ENCODE peak calls at places on chromosomes 4 and X, in five cellular contexts. Y is MM.1S, J is SK-N-SH, T is testis, E is IMR-90. B is an unnamed sample.

GRCh38 chr4:170011921-170012628 is 14.1 kb downstream of the MFAP3L start:
- DNase-seq in Y (no peak), J (no peak), E (no peak), T (no peak), B (no peak)

GRCh38 chrX:5458300-5458699 is 770.4 kb downstream of the NLGN4X start:
- DNase-seq in E (no peak), T (no peak), J (peak; percentile 2), Y (peak; percentile 13), B (peak; percentile 21)

GRCh38 chr4:168848977-168849687 is 160.9 kb downstream of the CBR4 start:
- DNase-seq in Y (no peak), E (peak; percentile 59), T (no peak), J (peak; percentile 20), B (no peak)

GRCh38 chr4:150305995-150306394 is 227.8 kb downstream of the DCLK2 start:
- DNase-seq in Y (no peak), J (no peak), E (peak; percentile 55), T (no peak), B (no peak)

GRCh38 chrX:109966246-109966645 is 36.7 kb upstream of the TMEM164 start:
- DNase-seq in Y (no peak), E (no peak), T (no peak), J (no peak), B (no peak)

GRCh38 chr4:104487105-104487504 is 7.6 kb downstream of the CXXC4 start:
- DNase-seq in T (peak; percentile 20), Y (peak; percentile 80), E (no peak), J (peak; percentile 4), B (no peak)

GRCh38 chr4:5051210-5051691 is at the start of gene STK32B:
- DNase-seq in J (peak; percentile 70), E (peak; percentile 82), Y (peak; percentile 55), T (peak; percentile 54), B (no peak)

GRCh38 chrX:24259544-24260240 is 54.2 kb downstream of the SUPT20HL2 start:
- DNase-seq in J (peak; percentile 49), T (peak; percentile 67), Y (peak; percentile 32), E (peak; percentile 80), B (peak; percentile 49)

GRCh38 chr4:113955411-113955810 is 24.0 kb downstream of the ARSJ start:
- DNase-seq in Y (no peak), T (no peak), E (no peak), J (no peak), B (no peak)

GRCh38 chr4:23290656-23291055 is 597.9 kb downstream of the GBA3 start:
- DNase-seq in E (no peak), Y (no peak), J (no peak), T (no peak), B (no peak)

GRCh38 chr4:80322716-80323115 is 12.8 kb upstream of the CFAP299 start:
- DNase-seq in Y (peak; percentile 29), E (peak; percentile 68), T (no peak), J (no peak), B (peak; percentile 8)

GRCh38 chrX:68941385-68941952 is 112.6 kb downstream of the EFNB1 start:
- DNase-seq in E (peak; percentile 15), Y (no peak), J (no peak), T (no peak), B (no peak)

GRCh38 chrX:40120838-40121580 is 23.3 kb upstream of the BCOR start:
- DNase-seq in E (no peak), Y (no peak), T (no peak), J (no peak), B (peak; percentile 37)

GRCh38 chr4:41448935-41449334 is 89.0 kb upstream of the LIMCH1 start:
- DNase-seq in E (no peak), Y (no peak), J (no peak), T (peak; percentile 50), B (no peak)

GRCh38 chrX:16851827-16852226 is 18.3 kb downstream of the RBBP7 start:
- DNase-seq in J (no peak), Y (no peak), E (no peak), T (no peak), B (no peak)

GRCh38 chr4:180669637-180670036 is 1573.6 kb upstream of the TENM3 start:
- DNase-seq in E (peak; percentile 44), T (no peak), Y (no peak), J (no peak), B (no peak)

GRCh38 chr4:114364857-114365256 is 233.8 kb upstream of the UGT8 start:
- DNase-seq in J (no peak), T (no peak), E (peak; percentile 92), Y (no peak), B (no peak)

GRCh38 chrX:119477812-119478232 is 9.6 kb downstream of the SLC25A5 start:
- DNase-seq in J (no peak), E (peak; percentile 93), Y (no peak), T (no peak), B (no peak)

GRCh38 chr4:104462647-104463046 is 32.0 kb downstream of the CXXC4 start:
- DNase-seq in E (no peak), T (no peak), J (no peak), Y (no peak), B (no peak)

GRCh38 chr4:41832961-41833360 is 84.4 kb upstream of the PHOX2B start:
- DNase-seq in E (no peak), T (no peak), Y (no peak), J (no peak), B (no peak)

GRCh38 chr4:98932539-98932938 is 3.6 kb upstream of the EIF4E start:
- DNase-seq in E (peak; percentile 69), T (no peak), Y (peak; percentile 48), J (no peak), B (no peak)

GRCh38 chrX:19064175-19064574 is 58.1 kb downstream of the ADGRG2 start:
- DNase-seq in E (peak; percentile 69), J (no peak), Y (no peak), T (no peak), B (no peak)

GRCh38 chr4:17482716-17483115 is 29.2 kb downstream of the QDPR start:
- DNase-seq in J (no peak), T (no peak), E (no peak), Y (no peak), B (no peak)

GRCh38 chr4:120847019-120847582 is 75.4 kb downstream of the PRDM5 start:
- DNase-seq in J (no peak), T (no peak), E (no peak), Y (no peak), B (no peak)

GRCh38 chr4:184838249-184839074 is 12.7 kb upstream of the ACSL1 start:
- DNase-seq in Y (no peak), T (no peak), E (peak; percentile 34), J (no peak), B (no peak)

GRCh38 chr4:124018383-124019317 is 622.1 kb downstream of the SPRY1 start:
- DNase-seq in Y (peak; percentile 84), J (peak; percentile 61), E (peak; percentile 37), T (peak; percentile 45), B (peak; percentile 87)

GRCh38 chr4:184392748-184393334 is 81.5 kb downstream of the IRF2 start:
- DNase-seq in Y (no peak), J (no peak), E (no peak), T (no peak), B (no peak)

GRCh38 chr4:8291701-8292387 is 22.3 kb downstream of the HTRA3 start:
- DNase-seq in J (no peak), E (no peak), Y (no peak), T (no peak), B (no peak)

GRCh38 chrX:68880846-68881513 is 52.2 kb downstream of the EFNB1 start:
- DNase-seq in E (no peak), Y (no peak), J (peak; percentile 56), T (no peak), B (no peak)

DNA sequence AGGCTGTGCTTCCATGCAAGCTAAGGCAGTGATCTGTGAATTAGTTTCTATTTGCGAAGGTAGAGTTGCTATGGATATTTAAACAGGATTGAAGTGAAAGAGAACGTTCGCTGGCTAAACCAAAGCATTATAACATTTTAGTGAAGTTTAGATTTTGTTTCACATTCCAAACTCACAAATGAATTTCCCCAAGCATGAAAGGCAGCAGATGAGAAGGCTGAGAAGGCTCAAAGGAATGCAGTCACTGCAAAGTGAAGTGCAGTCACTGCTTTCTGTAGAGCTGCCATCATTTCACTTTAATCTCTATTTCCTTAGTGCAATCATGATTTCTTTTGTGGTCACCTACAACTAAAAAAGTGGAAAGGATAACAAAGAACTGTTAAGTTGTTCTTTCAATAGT is 334.7 kb upstream of the NR3C2 start:
- DNase-seq in Y (no peak), J (no peak), T (no peak), E (peak; percentile 81), B (no peak)
- H3K4me3 ChIP-seq in Y (no peak overlapping the region), J (no peak overlapping the region), T (no peak overlapping the region), E (peak overlapping the region; percentile 31), B (no peak overlapping the region)

GRCh38 chr4:148067307-148067916 is 335.5 kb downstream of the ARHGAP10 start:
- DNase-seq in T (peak; percentile 64), J (no peak), E (no peak), Y (no peak), B (no peak)

GRCh38 chr4:148065069-148065468 is 333.2 kb downstream of the ARHGAP10 start:
- DNase-seq in J (no peak), E (peak; percentile 90), Y (no peak), T (no peak), B (no peak)

GRCh38 chr4:148069086-148070010 is 337.5 kb downstream of the ARHGAP10 start:
- DNase-seq in Y (no peak), T (peak; percentile 26), E (no peak), J (no peak), B (no peak)

GRCh38 chr4:148071009-148071408 is 339.1 kb downstream of the ARHGAP10 start:
- DNase-seq in E (no peak), Y (no peak), T (no peak), J (no peak), B (no peak)

GRCh38 chr4:148068065-148068911 is 336.4 kb downstream of the ARHGAP10 start:
- DNase-seq in T (no peak), Y (no peak), E (no peak), J (peak; percentile 73), B (no peak)
- H3K4me1 ChIP-seq in T (peaks cover 19% of the 10 kb centered on the region), Y (no peaks in the 10 kb centered on the region), E (peaks cover 8% of the 10 kb centered on the region), J (no peaks in the 10 kb centered on the region), B (no peaks in the 10 kb centered on the region)

DNA sequence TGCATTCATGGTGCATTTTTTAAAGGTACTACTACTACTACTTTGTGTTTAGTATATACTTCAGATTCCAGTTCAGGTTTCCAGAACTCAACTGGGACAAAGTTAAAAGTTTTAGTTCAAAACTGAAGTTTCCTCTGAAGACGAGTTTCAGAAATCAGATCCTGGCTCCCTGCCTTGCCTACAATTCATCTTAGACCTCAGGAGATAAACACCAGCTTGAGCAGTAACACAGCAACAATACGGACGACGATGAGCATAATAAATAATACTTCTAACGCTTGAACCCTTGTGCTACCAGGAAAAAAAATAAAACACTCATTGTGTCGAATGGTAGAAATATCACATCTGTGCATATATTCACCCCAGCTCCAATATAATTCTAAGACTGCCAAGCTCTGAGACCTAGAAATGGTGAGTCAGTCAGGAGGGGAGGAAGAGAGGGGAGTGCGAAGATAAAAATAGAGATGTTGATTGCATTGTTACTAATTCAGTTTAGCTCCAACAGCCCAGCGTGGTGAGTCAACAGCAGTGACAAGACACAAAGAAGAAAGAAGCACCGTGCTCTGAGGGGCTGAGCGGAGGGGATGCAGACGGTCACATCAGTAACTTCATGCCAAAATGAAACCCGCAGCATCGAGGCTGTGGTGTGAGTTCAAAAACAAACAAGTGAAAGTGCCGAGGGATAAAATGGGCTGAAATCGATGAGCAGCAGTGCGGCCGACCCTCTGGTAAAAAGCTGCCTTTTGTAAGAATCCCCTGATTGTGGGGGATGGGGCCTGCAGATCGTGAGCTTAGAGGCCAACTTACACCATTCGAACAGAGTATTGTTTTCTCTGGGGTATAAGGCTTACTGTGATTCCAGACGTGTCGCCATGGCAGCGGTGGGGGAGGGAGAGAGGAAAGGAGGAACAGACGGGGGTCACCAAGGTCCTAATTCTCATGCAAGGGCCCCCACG is 150.3 kb downstream of the MGST2 start:
- DNase-seq in J (no peak), E (peak; percentile 90), T (peak; percentile 81), Y (no peak), B (no peak)
- H3K4me3 ChIP-seq in J (peak overlapping the region; percentile 58), E (peak overlapping the region; percentile 41), T (peak overlapping the region; percentile 43), Y (no peak overlapping the region), B (no peak overlapping the region)

GRCh38 chrX:136660896-136661295 is 12.9 kb downstream of the CD40LG start:
- DNase-seq in Y (no peak), E (no peak), J (no peak), T (no peak), B (no peak)
- H3K4me1 ChIP-seq in Y (peaks cover 27% of the 10 kb centered on the region), E (no peaks in the 10 kb centered on the region), J (no peaks in the 10 kb centered on the region), T (no peaks in the 10 kb centered on the region), B (peaks cover 22% of the 10 kb centered on the region)